ENCODE peak calls at places on chromosomes 12 and 14, in six cellular contexts. One of them, this sample, is unnamed.

GRCh38 chr12:53365245-53365904 is 14.6 kb upstream of the SP1 start:
- DNase-seq in H9: no peak
- DNase-seq in epithelial cell of esophagus: peak
- DNase-seq in OCI-LY7: no peak
- DNase-seq in CD8-positive, alpha-beta T cell: no peak
- DNase-seq in RWPE1: no peak
- DNase-seq in this sample: no peak

GRCh38 chr14:20799955-20800544 is 2.6 kb downstream of the RNASE1 start:
- DNase-seq in H9: no peak
- DNase-seq in OCI-LY7: no peak
- DNase-seq in RWPE1: no peak
- DNase-seq in epithelial cell of esophagus: no peak
- DNase-seq in CD8-positive, alpha-beta T cell: no peak
- DNase-seq in this sample: no peak

GRCh38 chr12:52925717-52926595 is 21.1 kb upstream of the KRT8 start:
- DNase-seq in epithelial cell of esophagus: no peak
- DNase-seq in OCI-LY7: no peak
- DNase-seq in RWPE1: no peak
- DNase-seq in CD8-positive, alpha-beta T cell: no peak
- DNase-seq in H9: peak
- DNase-seq in this sample: no peak

GRCh38 chr12:115096673-115097349 is 412.8 kb upstream of the TBX3 start:
- DNase-seq in RWPE1: no peak
- DNase-seq in CD8-positive, alpha-beta T cell: no peak
- DNase-seq in H9: no peak
- DNase-seq in OCI-LY7: no peak
- DNase-seq in epithelial cell of esophagus: no peak
- DNase-seq in this sample: no peak

GRCh38 chr14:61695695-61696527 is 598 bp downstream of the HIF1A start:
- DNase-seq in CD8-positive, alpha-beta T cell: peak
- DNase-seq in RWPE1: peak
- DNase-seq in OCI-LY7: peak
- DNase-seq in H9: peak
- DNase-seq in epithelial cell of esophagus: peak
- DNase-seq in this sample: peak

GRCh38 chr12:122215789-122216188 is 10.1 kb downstream of the DIABLO start:
- DNase-seq in epithelial cell of esophagus: peak
- DNase-seq in H9: no peak
- DNase-seq in CD8-positive, alpha-beta T cell: no peak
- DNase-seq in RWPE1: no peak
- DNase-seq in OCI-LY7: no peak
- DNase-seq in this sample: no peak

GRCh38 chr12:72491399-72491798 is 219.2 kb downstream of the TRHDE start:
- DNase-seq in RWPE1: no peak
- DNase-seq in OCI-LY7: no peak
- DNase-seq in CD8-positive, alpha-beta T cell: no peak
- DNase-seq in H9: no peak
- DNase-seq in epithelial cell of esophagus: no peak
- DNase-seq in this sample: no peak

GRCh38 chr14:57884175-57884574 is 18.3 kb upstream of the SLC35F4 start:
- DNase-seq in CD8-positive, alpha-beta T cell: no peak
- DNase-seq in RWPE1: no peak
- DNase-seq in epithelial cell of esophagus: no peak
- DNase-seq in H9: no peak
- DNase-seq in OCI-LY7: no peak
- DNase-seq in this sample: no peak

GRCh38 chr12:86697916-86698315 is 441.7 kb upstream of the MGAT4C start:
- DNase-seq in CD8-positive, alpha-beta T cell: no peak
- DNase-seq in H9: no peak
- DNase-seq in OCI-LY7: no peak
- DNase-seq in RWPE1: no peak
- DNase-seq in epithelial cell of esophagus: no peak
- DNase-seq in this sample: no peak

GRCh38 chr12:39935275-39935674 is 170.6 kb downstream of the SLC2A13 start:
- DNase-seq in CD8-positive, alpha-beta T cell: no peak
- DNase-seq in OCI-LY7: no peak
- DNase-seq in epithelial cell of esophagus: peak
- DNase-seq in RWPE1: peak
- DNase-seq in H9: no peak
- DNase-seq in this sample: no peak

GRCh38 chr12:120647375-120647755 is 6.9 kb downstream of the CABP1 start:
- DNase-seq in RWPE1: no peak
- DNase-seq in epithelial cell of esophagus: peak
- DNase-seq in CD8-positive, alpha-beta T cell: no peak
- DNase-seq in H9: no peak
- DNase-seq in OCI-LY7: no peak
- DNase-seq in this sample: no peak

GRCh38 chr14:98137626-98138025 is 1134.4 kb downstream of the BCL11B start:
- DNase-seq in RWPE1: no peak
- DNase-seq in OCI-LY7: no peak
- DNase-seq in H9: no peak
- DNase-seq in CD8-positive, alpha-beta T cell: no peak
- DNase-seq in epithelial cell of esophagus: peak
- DNase-seq in this sample: no peak

GRCh38 chr14:70192915-70193314 is 4.2 kb upstream of the SLC8A3 start:
- DNase-seq in RWPE1: no peak
- DNase-seq in OCI-LY7: no peak
- DNase-seq in H9: peak
- DNase-seq in epithelial cell of esophagus: no peak
- DNase-seq in CD8-positive, alpha-beta T cell: no peak
- DNase-seq in this sample: no peak

GRCh38 chr12:102675672-102676071 is 195.3 kb upstream of the IGF1 start:
- DNase-seq in RWPE1: no peak
- DNase-seq in OCI-LY7: no peak
- DNase-seq in CD8-positive, alpha-beta T cell: no peak
- DNase-seq in H9: no peak
- DNase-seq in epithelial cell of esophagus: no peak
- DNase-seq in this sample: no peak

GRCh38 chr12:91817512-91817911 is 328.1 kb downstream of the BTG1 start:
- DNase-seq in epithelial cell of esophagus: peak
- DNase-seq in CD8-positive, alpha-beta T cell: no peak
- DNase-seq in H9: no peak
- DNase-seq in OCI-LY7: no peak
- DNase-seq in RWPE1: no peak
- DNase-seq in this sample: no peak

GRCh38 chr12:89882051-89882450 is 173.4 kb upstream of the ATP2B1 start:
- DNase-seq in epithelial cell of esophagus: no peak
- DNase-seq in OCI-LY7: no peak
- DNase-seq in RWPE1: no peak
- DNase-seq in CD8-positive, alpha-beta T cell: no peak
- DNase-seq in H9: no peak
- DNase-seq in this sample: no peak

GRCh38 chr14:90627478-90627877 is 188.8 kb downstream of the TTC7B start:
- DNase-seq in OCI-LY7: no peak
- DNase-seq in H9: no peak
- DNase-seq in RWPE1: no peak
- DNase-seq in epithelial cell of esophagus: no peak
- DNase-seq in CD8-positive, alpha-beta T cell: no peak
- DNase-seq in this sample: no peak

GRCh38 chr12:6640497-6640896 is 4.7 kb upstream of the LPAR5 start:
- DNase-seq in epithelial cell of esophagus: no peak
- DNase-seq in CD8-positive, alpha-beta T cell: no peak
- DNase-seq in H9: no peak
- DNase-seq in RWPE1: no peak
- DNase-seq in OCI-LY7: no peak
- DNase-seq in this sample: no peak

GRCh38 chr14:60777856-60778578 is 43.5 kb downstream of the MNAT1 start:
- DNase-seq in OCI-LY7: no peak
- DNase-seq in CD8-positive, alpha-beta T cell: no peak
- DNase-seq in RWPE1: peak
- DNase-seq in epithelial cell of esophagus: peak
- DNase-seq in H9: no peak
- DNase-seq in this sample: no peak

GRCh38 chr12:57632369-57632897 is 568 bp downstream of the B4GALNT1 start:
- DNase-seq in OCI-LY7: no peak
- DNase-seq in H9: peak
- DNase-seq in CD8-positive, alpha-beta T cell: no peak
- DNase-seq in RWPE1: no peak
- DNase-seq in epithelial cell of esophagus: no peak
- DNase-seq in this sample: no peak

GRCh38 chr14:87133073-87133815 is 859.7 kb downstream of the GALC start:
- DNase-seq in OCI-LY7: peak
- DNase-seq in H9: no peak
- DNase-seq in CD8-positive, alpha-beta T cell: no peak
- DNase-seq in RWPE1: peak
- DNase-seq in epithelial cell of esophagus: peak
- DNase-seq in this sample: no peak

DNA sequence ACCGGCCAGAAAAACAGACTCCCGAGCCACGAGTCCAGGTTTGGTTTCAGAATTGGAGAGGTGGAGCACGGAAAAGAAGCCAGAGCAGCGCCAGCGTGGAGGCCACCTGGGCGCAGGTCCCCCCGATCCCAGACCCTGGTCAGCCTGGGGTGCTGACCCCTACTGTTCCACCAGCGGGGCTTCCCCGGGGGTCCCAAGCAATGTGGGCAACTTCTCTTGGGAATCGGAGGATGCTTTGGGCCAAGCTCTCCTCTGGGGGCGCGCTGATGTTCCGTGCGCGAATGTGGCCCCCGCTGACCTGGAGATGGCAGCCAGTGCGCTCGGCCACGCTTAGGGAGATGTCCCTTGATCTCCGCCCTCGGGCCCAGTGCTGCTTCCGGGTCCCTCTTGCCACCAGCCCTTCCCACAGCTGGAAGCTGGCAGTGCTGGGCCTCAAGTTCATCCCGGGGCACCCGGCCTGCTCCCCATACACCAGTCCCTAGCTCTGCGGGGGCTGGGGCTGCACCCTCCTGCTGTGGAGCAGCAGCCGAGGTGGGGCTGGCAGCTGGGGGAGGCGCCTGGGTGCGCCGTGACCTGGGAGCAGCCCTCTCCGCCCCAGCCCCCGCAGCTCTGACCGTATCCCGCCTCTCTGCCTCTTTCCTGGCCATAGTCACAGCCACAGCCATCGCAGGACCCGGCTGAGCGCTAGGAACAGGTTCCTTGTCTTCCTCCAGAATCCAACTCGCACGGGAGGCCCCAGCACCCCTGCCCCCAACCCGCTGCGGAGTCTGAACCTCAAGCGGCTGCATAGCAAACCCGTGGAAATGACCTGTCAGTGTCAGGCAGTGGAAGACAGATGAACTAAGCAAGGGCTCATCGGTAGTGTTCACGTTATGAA is 91.2 kb downstream of the RCOR1 start:
- DNase-seq in CD8-positive, alpha-beta T cell: no peak
- DNase-seq in RWPE1: no peak
- DNase-seq in epithelial cell of esophagus: no peak
- DNase-seq in H9: peak
- DNase-seq in OCI-LY7: no peak
- DNase-seq in this sample: no peak
- TF ChIP-seq CTCF in CD8-positive, alpha-beta T cell: no peak
- TF ChIP-seq CTCF in RWPE1: no peak
- TF ChIP-seq CTCF in epithelial cell of esophagus: no peak
- TF ChIP-seq CTCF in H9: no peak
- TF ChIP-seq CTCF in OCI-LY7: no peak
- TF ChIP-seq CTCF in this sample: no peak

DNA sequence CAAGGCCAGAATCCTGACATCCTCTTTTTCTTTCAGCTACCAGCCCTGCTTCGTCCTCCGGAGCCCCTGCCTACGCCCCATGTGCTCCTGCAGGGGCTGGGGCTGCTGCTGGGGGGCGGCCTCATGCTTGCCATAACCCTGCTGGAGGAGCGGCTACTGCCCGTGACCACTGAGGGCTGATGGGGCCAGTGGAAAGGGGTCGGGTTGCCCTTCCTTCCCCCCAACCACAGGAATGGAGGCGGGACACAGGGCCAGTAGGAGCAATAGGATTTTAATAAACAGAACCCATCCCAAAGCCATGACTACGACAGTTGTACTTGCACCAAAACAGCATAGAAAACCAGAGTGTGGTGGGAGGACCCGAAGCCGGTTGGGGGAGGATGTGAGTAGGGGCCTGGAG is 7.7 kb downstream of the SLC39A5 start:
- DNase-seq in CD8-positive, alpha-beta T cell: no peak
- DNase-seq in epithelial cell of esophagus: no peak
- DNase-seq in OCI-LY7: no peak
- DNase-seq in H9: no peak
- DNase-seq in RWPE1: no peak
- DNase-seq in this sample: no peak
- TF ChIP-seq CTCF in CD8-positive, alpha-beta T cell: no peak
- TF ChIP-seq CTCF in epithelial cell of esophagus: no peak
- TF ChIP-seq CTCF in OCI-LY7: no peak
- TF ChIP-seq CTCF in H9: no peak
- TF ChIP-seq CTCF in RWPE1: no peak
- TF ChIP-seq CTCF in this sample: no peak

DNA sequence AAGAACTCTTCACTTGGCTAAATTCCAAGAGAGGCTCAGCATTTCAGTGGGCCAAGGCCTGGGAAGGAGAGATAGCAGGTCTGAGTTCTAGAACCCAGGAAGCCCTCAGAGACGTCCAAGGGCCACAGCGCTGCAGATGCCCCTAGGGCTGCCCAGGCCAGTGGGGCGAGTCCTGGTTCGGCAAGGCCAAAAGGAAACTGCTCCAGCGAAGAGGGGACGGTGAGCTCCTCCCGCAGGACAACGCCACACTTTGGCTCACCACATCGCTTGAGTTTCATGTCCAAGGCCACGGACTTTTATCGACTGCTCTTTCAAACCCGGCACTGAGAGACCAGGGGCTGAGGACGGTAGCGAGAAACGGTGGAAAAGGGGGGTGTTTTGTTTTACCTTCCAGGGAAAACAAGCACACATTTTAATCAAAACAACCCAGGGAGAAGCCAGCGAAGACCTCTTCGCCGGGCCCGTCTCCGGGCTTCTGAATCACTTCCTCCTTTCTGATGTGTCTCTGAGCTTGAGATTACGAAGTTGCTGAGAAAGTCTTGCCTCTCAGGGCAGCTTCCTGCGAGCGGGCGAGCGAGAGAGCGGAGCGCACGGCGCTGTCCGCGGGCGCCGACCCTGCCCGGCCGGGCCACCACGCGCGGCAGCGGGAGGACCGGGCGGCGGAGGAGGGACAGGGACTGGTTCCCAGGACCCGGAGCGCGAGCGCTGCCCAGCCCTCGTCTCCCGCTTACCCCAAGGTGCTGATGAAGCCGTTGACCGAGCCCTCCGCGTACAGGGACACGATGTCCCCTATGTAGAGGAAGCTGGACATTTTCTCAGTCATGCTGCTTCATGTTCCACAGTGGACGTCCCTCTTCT is 806 bp downstream of the ITPR2 start:
- DNase-seq in RWPE1: peak
- DNase-seq in epithelial cell of esophagus: peak
- DNase-seq in CD8-positive, alpha-beta T cell: peak
- DNase-seq in H9: peak
- DNase-seq in OCI-LY7: peak
- DNase-seq in this sample: no peak
- TF ChIP-seq CTCF in RWPE1: no peak
- TF ChIP-seq CTCF in epithelial cell of esophagus: no peak
- TF ChIP-seq CTCF in CD8-positive, alpha-beta T cell: no peak
- TF ChIP-seq CTCF in H9: no peak
- TF ChIP-seq CTCF in OCI-LY7: peak
- TF ChIP-seq CTCF in this sample: no peak

GRCh38 chr14:43692706-43693105 is 814.4 kb downstream of the FSCB start:
- DNase-seq in epithelial cell of esophagus: no peak
- DNase-seq in CD8-positive, alpha-beta T cell: no peak
- DNase-seq in OCI-LY7: no peak
- DNase-seq in RWPE1: no peak
- DNase-seq in H9: no peak
- DNase-seq in this sample: no peak

DNA sequence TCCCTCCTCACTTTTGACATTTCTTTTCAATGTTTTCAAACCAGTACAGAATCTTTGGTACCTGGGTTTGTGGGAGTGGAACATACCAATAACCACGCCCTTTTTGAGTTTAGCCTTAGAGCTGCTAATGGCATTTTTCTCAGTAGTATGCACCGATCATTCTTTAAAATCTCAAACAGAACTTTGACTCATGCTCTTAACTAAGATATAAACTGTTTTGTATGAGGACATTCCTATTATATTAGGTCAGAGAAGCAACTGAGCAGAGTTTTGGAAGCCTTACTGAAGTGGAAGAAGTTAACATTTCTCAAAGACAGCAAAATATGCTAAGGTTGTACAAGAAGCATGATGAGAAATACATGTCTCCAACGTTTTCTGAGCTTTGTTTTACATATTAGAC is 819.2 kb downstream of the FSCB start:
- DNase-seq in RWPE1: peak
- DNase-seq in epithelial cell of esophagus: peak
- DNase-seq in OCI-LY7: no peak
- DNase-seq in CD8-positive, alpha-beta T cell: no peak
- DNase-seq in H9: no peak
- DNase-seq in this sample: no peak
- TF ChIP-seq CTCF in RWPE1: no peak
- TF ChIP-seq CTCF in epithelial cell of esophagus: no peak
- TF ChIP-seq CTCF in OCI-LY7: no peak
- TF ChIP-seq CTCF in CD8-positive, alpha-beta T cell: no peak
- TF ChIP-seq CTCF in H9: no peak
- TF ChIP-seq CTCF in this sample: no peak

This sample was measured in omental fat pad.